ENCODE peak calls at places on chromosomes 11 and 22, in four cellular contexts. One of them, this sample, is unnamed.

GRCh38 chr11:44623716-44624491 is 58.4 kb downstream of the CD82 start:
- DNase-seq in GM13976: peak
- DNase-seq in AG10803: no peak
- DNase-seq in endodermal cell: peak
- DNase-seq in this sample: peak

GRCh38 chr11:123381149-123381548 is 48.9 kb upstream of the GRAMD1B start:
- DNase-seq in GM13976: no peak
- DNase-seq in AG10803: no peak
- DNase-seq in endodermal cell: no peak
- DNase-seq in this sample: no peak

GRCh38 chr11:2582436-2582931 is 117.3 kb downstream of the KCNQ1OT1 start:
- DNase-seq in GM13976: no peak
- DNase-seq in AG10803: no peak
- DNase-seq in endodermal cell: peak
- DNase-seq in this sample: no peak

GRCh38 chr11:19658344-19658743 is 54.3 kb upstream of the NAV2 start:
- DNase-seq in GM13976: no peak
- DNase-seq in AG10803: no peak
- DNase-seq in endodermal cell: no peak
- DNase-seq in this sample: no peak

GRCh38 chr11:20042717-20043392 is 117.4 kb downstream of the DBX1 start:
- DNase-seq in GM13976: no peak
- DNase-seq in AG10803: no peak
- DNase-seq in endodermal cell: no peak
- DNase-seq in this sample: no peak

GRCh38 chr11:121024989-121025388 is 1.1 kb downstream of the TBCEL start:
- DNase-seq in GM13976: peak
- DNase-seq in AG10803: peak
- DNase-seq in endodermal cell: no peak
- DNase-seq in this sample: peak

GRCh38 chr11:134313379-134313778 is 18.4 kb upstream of the GLB1L2 start:
- DNase-seq in GM13976: no peak
- DNase-seq in AG10803: no peak
- DNase-seq in endodermal cell: no peak
- DNase-seq in this sample: no peak

GRCh38 chr11:87901366-87901765 is 273.9 kb downstream of the RAB38 start:
- DNase-seq in GM13976: no peak
- DNase-seq in AG10803: no peak
- DNase-seq in endodermal cell: no peak
- DNase-seq in this sample: no peak

GRCh38 chr11:108122166-108122628 is 830 bp downstream of the ACAT1 start:
- DNase-seq in GM13976: no peak
- DNase-seq in AG10803: peak
- DNase-seq in endodermal cell: no peak
- DNase-seq in this sample: no peak

GRCh38 chr11:40514124-40514523 is 945.3 kb downstream of the LRRC4C start:
- DNase-seq in GM13976: no peak
- DNase-seq in AG10803: no peak
- DNase-seq in endodermal cell: no peak
- DNase-seq in this sample: no peak

GRCh38 chr11:76164081-76164480 is 42.2 kb downstream of the WNT11 start:
- DNase-seq in GM13976: no peak
- DNase-seq in AG10803: no peak
- DNase-seq in endodermal cell: no peak
- DNase-seq in this sample: no peak

GRCh38 chr11:77868744-77869143 is 47.8 kb downstream of the AAMDC start:
- DNase-seq in GM13976: no peak
- DNase-seq in AG10803: no peak
- DNase-seq in endodermal cell: no peak
- DNase-seq in this sample: no peak

GRCh38 chr22:42283288-42284229 is 13.1 kb upstream of the TCF20 start:
- DNase-seq in GM13976: no peak
- DNase-seq in AG10803: no peak
- DNase-seq in endodermal cell: peak
- DNase-seq in this sample: no peak

GRCh38 chr22:49332691-49333090 is 495.0 kb downstream of the BRD1 start:
- DNase-seq in GM13976: peak
- DNase-seq in AG10803: no peak
- DNase-seq in endodermal cell: peak
- DNase-seq in this sample: peak

GRCh38 chr11:130773436-130773835 is 142.8 kb downstream of the SNX19 start:
- DNase-seq in GM13976: no peak
- DNase-seq in AG10803: no peak
- DNase-seq in endodermal cell: no peak
- DNase-seq in this sample: no peak

GRCh38 chr11:43497144-43497543 is 138.4 kb downstream of the TTC17 start:
- DNase-seq in GM13976: no peak
- DNase-seq in AG10803: no peak
- DNase-seq in endodermal cell: no peak
- DNase-seq in this sample: no peak

GRCh38 chr22:20430641-20431519 is 6.7 kb downstream of the SCARF2 start:
- DNase-seq in GM13976: peak
- DNase-seq in AG10803: peak
- DNase-seq in endodermal cell: peak
- DNase-seq in this sample: peak
- TF ChIP-seq CTCF in GM13976: no peak
- TF ChIP-seq CTCF in AG10803: peak
- TF ChIP-seq CTCF in endodermal cell: peak
- TF ChIP-seq CTCF in this sample: no peak

GRCh38 chr11:119996556-119996955 is 141.4 kb downstream of the TRIM29 start:
- DNase-seq in GM13976: no peak
- DNase-seq in AG10803: no peak
- DNase-seq in endodermal cell: no peak
- DNase-seq in this sample: no peak

GRCh38 chr11:119999220-119999619 is 138.7 kb downstream of the TRIM29 start:
- DNase-seq in GM13976: no peak
- DNase-seq in AG10803: no peak
- DNase-seq in endodermal cell: peak
- DNase-seq in this sample: no peak

GRCh38 chr11:119992171-119993051 is 145.5 kb downstream of the TRIM29 start:
- DNase-seq in GM13976: no peak
- DNase-seq in AG10803: no peak
- DNase-seq in endodermal cell: no peak
- DNase-seq in this sample: no peak

GRCh38 chr11:119993732-119994131 is 144.2 kb downstream of the TRIM29 start:
- DNase-seq in GM13976: no peak
- DNase-seq in AG10803: no peak
- DNase-seq in endodermal cell: no peak
- DNase-seq in this sample: no peak

DNA sequence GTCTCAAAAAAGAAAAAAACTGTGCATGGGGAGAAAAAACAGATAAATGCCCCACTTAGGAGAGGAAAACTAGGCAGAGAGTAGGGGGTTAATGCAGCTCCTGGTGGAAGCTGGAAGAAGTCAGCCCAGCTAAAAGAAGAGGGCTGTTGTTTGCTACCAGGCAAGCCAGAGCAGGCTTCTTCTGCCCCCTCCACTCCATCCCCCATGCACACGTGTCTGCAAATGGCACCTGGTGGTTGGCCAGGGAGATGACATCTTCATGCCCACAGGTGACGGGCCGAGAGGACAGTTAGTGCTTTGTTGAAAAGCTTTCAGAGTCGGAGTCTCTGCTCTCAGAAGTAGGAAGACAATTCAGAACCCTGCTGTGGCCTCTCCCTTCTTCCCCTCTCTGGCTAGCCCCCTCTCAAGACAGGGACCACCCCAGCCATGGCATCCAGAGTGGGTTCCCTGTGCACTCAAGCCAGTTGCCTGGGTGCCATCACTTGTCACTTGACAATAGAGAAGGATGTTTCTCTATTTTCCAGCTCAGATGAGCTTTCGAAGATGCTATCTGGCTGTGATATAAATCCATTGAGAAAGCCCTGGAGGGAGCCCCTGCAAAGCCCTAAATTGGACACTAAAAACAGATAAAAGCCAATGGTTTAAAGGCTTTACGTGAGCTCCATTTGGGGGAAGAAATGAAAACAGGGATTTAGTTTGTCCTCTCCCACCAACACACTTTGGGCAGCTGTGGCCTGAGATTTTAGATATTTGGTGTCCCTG is 142.0 kb downstream of the TRIM29 start:
- DNase-seq in GM13976: no peak
- DNase-seq in AG10803: no peak
- DNase-seq in endodermal cell: no peak
- DNase-seq in this sample: no peak
- TF ChIP-seq CTCF in GM13976: no peak
- TF ChIP-seq CTCF in AG10803: no peak
- TF ChIP-seq CTCF in endodermal cell: peak
- TF ChIP-seq CTCF in this sample: no peak

GRCh38 chr22:17009640-17010291 is 1.7 kb upstream of the GAB4 start:
- DNase-seq in GM13976: no peak
- DNase-seq in AG10803: no peak
- DNase-seq in endodermal cell: peak
- DNase-seq in this sample: peak
- TF ChIP-seq CTCF in GM13976: no peak
- TF ChIP-seq CTCF in AG10803: no peak
- TF ChIP-seq CTCF in endodermal cell: peak
- TF ChIP-seq CTCF in this sample: no peak

GRCh38 chr11:46489668-46490560 is 98.3 kb upstream of the CHRM4 start:
- DNase-seq in GM13976: peak
- DNase-seq in AG10803: peak
- DNase-seq in endodermal cell: peak
- DNase-seq in this sample: peak
- TF ChIP-seq CTCF in GM13976: peak
- TF ChIP-seq CTCF in AG10803: peak
- TF ChIP-seq CTCF in endodermal cell: peak
- TF ChIP-seq CTCF in this sample: peak

GRCh38 chr11:93784152-93784934 is at the start of gene MED17:
- DNase-seq in GM13976: peak
- DNase-seq in AG10803: peak
- DNase-seq in endodermal cell: peak
- DNase-seq in this sample: peak
- TF ChIP-seq CTCF in GM13976: peak
- TF ChIP-seq CTCF in AG10803: peak
- TF ChIP-seq CTCF in endodermal cell: peak
- TF ChIP-seq CTCF in this sample: peak

GRCh38 chr11:127996825-127997224 is 590.5 kb downstream of the ETS1 start:
- DNase-seq in GM13976: no peak
- DNase-seq in AG10803: peak
- DNase-seq in endodermal cell: no peak
- DNase-seq in this sample: no peak

GRCh38 chr11:127994736-127995135 is 592.6 kb downstream of the ETS1 start:
- DNase-seq in GM13976: no peak
- DNase-seq in AG10803: peak
- DNase-seq in endodermal cell: no peak
- DNase-seq in this sample: no peak

GRCh38 chr11:127998421-127998820 is 588.9 kb downstream of the ETS1 start:
- DNase-seq in GM13976: no peak
- DNase-seq in AG10803: peak
- DNase-seq in endodermal cell: no peak
- DNase-seq in this sample: no peak

GRCh38 chr11:127993788-127994187 is 593.6 kb downstream of the ETS1 start:
- DNase-seq in GM13976: no peak
- DNase-seq in AG10803: no peak
- DNase-seq in endodermal cell: peak
- DNase-seq in this sample: no peak
- TF ChIP-seq CTCF in GM13976: no peak
- TF ChIP-seq CTCF in AG10803: peak
- TF ChIP-seq CTCF in endodermal cell: peak
- TF ChIP-seq CTCF in this sample: no peak

This sample was measured in GM13977.